ENCODE peak calls at places on chromosomes 16 and 17, in seven cellular contexts. K is upper lobe of right lung; P is MM.1S; Q is left ventricle myocardium inferior; L is CD4-positive, CD25-positive, alpha-beta regulatory T cell; Y is CD8-positive, alpha-beta T cell; X is Caco-2. Z is an unnamed sample.

GRCh38 chr17:44628234-44629188 is 27.8 kb upstream of the MEIOC start:
- DNase-seq in Y (no peak), Q (peak; percentile 23), L (no peak), P (no peak), K (no peak), X (no peak), Z (peak; percentile 86)

GRCh38 chr17:56899403-56899802 is 14.4 kb downstream of the TRIM25 start:
- DNase-seq in Q (no peak), L (no peak), Y (no peak), P (no peak), X (no peak), K (no peak), Z (no peak)

GRCh38 chr16:79261461-79261860 is 339.1 kb downstream of the MAF start:
- DNase-seq in Y (peak; percentile 31), L (no peak), X (peak; percentile 45), K (peak; percentile 70), P (no peak), Q (peak; percentile 57), Z (no peak)

GRCh38 chr16:31076319-31076718 is 2.1 kb downstream of the ZNF646 start:
- DNase-seq in Y (no peak), L (no peak), X (no peak), K (no peak), Q (no peak), P (no peak), Z (no peak)

GRCh38 chr17:79612468-79613194 is 1.8 kb upstream of the RBFOX3 start:
- DNase-seq in Y (peak; percentile 14), Q (no peak), K (peak; percentile 73), L (no peak), X (peak; percentile 81), P (peak; percentile 52), Z (peak; percentile 75)

GRCh38 chr17:27551701-27552466 is 79.1 kb upstream of the LGALS9 start:
- DNase-seq in K (peak; percentile 44), Y (no peak), X (peak; percentile 98), L (no peak), Q (no peak), P (no peak), Z (no peak)

GRCh38 chr17:59219992-59220327 is 351 bp upstream of the GDPD1 start:
- DNase-seq in Y (no peak), L (no peak), P (no peak), K (no peak), Q (no peak), X (no peak), Z (no peak)

GRCh38 chr16:73616186-73616585 is 568.3 kb upstream of the ZFHX3 start:
- DNase-seq in K (no peak), P (peak; percentile 22), X (no peak), L (no peak), Q (no peak), Y (no peak), Z (no peak)

GRCh38 chr17:28898261-28898955 is 875 bp upstream of the FLOT2 start:
- DNase-seq in Y (no peak), Q (no peak), L (no peak), P (no peak), X (no peak), K (peak; percentile 54), Z (no peak)

GRCh38 chr17:76240461-76241204 is at the start of gene RNF157:
- DNase-seq in P (peak; percentile 60), K (peak; percentile 80), X (peak; percentile 79), Y (peak; percentile 67), L (peak; percentile 69), Q (peak; percentile 73), Z (peak; percentile 64)

GRCh38 chr16:10983175-10983558 is 38.8 kb downstream of the CLEC16A start:
- DNase-seq in Y (no peak), K (no peak), X (no peak), L (no peak), P (no peak), Q (no peak), Z (no peak)

GRCh38 chr16:81940781-81941560 is 70.3 kb downstream of the SDR42E1 start:
- DNase-seq in X (no peak), P (no peak), L (no peak), Y (no peak), K (no peak), Q (no peak), Z (no peak)

GRCh38 chr16:69890114-69890890 is 60.8 kb upstream of the CLEC18A start:
- DNase-seq in K (no peak), X (no peak), Q (peak; percentile 49), P (no peak), L (no peak), Y (no peak), Z (peak; percentile 84)

GRCh38 chr16:4316103-4316731 is 350 bp downstream of the GLIS2 start:
- DNase-seq in Y (no peak), X (no peak), P (no peak), Q (no peak), L (no peak), K (peak; percentile 75), Z (no peak)

GRCh38 chr16:86578499-86579267 is at the start of gene FOXL1:
- DNase-seq in Q (peak; percentile 57), X (no peak), P (no peak), K (no peak), Y (no peak), L (no peak), Z (no peak)

GRCh38 chr17:29176500-29177351 is 3.5 kb downstream of the MYO18A start:
- DNase-seq in P (peak; percentile 88), L (peak; percentile 44), X (peak; percentile 90), Y (peak; percentile 58), K (peak; percentile 87), Q (peak; percentile 52), Z (peak; percentile 43)

GRCh38 chr16:8863594-8864424 is 5.0 kb downstream of the CARHSP1 start:
- DNase-seq in L (no peak), Q (peak; percentile 45), K (no peak), X (peak; percentile 94), Y (no peak), P (no peak), Z (peak; percentile 57)

GRCh38 chr17:36527851-36528250 is 6.8 kb downstream of the MYO19 start:
- DNase-seq in P (no peak), Y (no peak), Q (no peak), K (peak; percentile 32), L (no peak), X (no peak), Z (no peak)

GRCh38 chr17:74145756-74146155 is 57.7 kb upstream of the RPL38 start:
- DNase-seq in Y (no peak), Q (no peak), K (no peak), X (no peak), P (no peak), L (no peak), Z (no peak)

GRCh38 chr16:364595-365491 is 5.5 kb downstream of the MRPL28 start:
- DNase-seq in L (no peak), P (no peak), X (no peak), Q (no peak), Y (no peak), K (no peak), Z (no peak)

GRCh38 chr17:76382803-76383644 is 1.4 kb upstream of the SPHK1 start:
- DNase-seq in L (peak; percentile 11), Y (peak; percentile 51), Q (peak; percentile 58), X (no peak), K (peak; percentile 82), P (peak; percentile 69), Z (peak; percentile 40)

GRCh38 chr17:2438823-2439222 is 38.0 kb upstream of the MNT start:
- DNase-seq in Y (no peak), P (no peak), L (no peak), X (no peak), Q (no peak), K (no peak), Z (no peak)

GRCh38 chr17:46191332-46192210 is 1.7 kb downstream of the KANSL1 start:
- DNase-seq in L (no peak), Y (no peak), Q (no peak), P (peak; percentile 21), X (no peak), K (no peak), Z (peak; percentile 44)

GRCh38 chr17:38464723-38465419 is 36.6 kb downstream of the ARHGAP23 start:
- DNase-seq in L (no peak), P (no peak), Y (no peak), X (no peak), K (peak; percentile 86), Q (peak; percentile 84), Z (peak; percentile 83)

GRCh38 chr17:40560592-40561293 is 4.5 kb downstream of the CCR7 start:
- DNase-seq in Y (peak; percentile 77), Q (no peak), X (peak; percentile 24), L (peak; percentile 67), K (peak; percentile 48), P (peak; percentile 89), Z (no peak)

DNA sequence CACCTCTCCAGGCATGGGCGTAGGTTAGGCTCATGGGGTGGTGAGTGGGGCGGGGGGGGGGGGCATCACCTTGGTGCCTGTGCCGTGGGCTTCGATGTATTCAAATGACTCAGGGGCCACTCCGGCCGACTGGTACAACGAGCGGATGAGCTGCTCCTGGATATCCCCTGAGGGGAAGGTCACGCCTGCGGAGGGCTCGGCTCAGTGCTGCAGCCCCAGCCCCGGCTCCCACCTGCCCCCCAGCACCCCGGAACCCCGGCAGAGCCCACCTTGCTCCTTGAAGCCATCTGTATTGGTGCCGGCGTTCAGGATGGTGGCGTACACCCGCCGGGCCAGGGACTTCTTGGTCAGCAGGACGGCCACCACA is 5.4 kb downstream of the FASN start:
- DNase-seq in K (no peak), Q (peak; percentile 10), Y (no peak), L (no peak), X (no peak), P (no peak), Z (no peak)
- H3K4me3 ChIP-seq in K (no peak overlapping the region), Q (no peak overlapping the region), Y (no peak overlapping the region), L (no peak overlapping the region), X (no peak overlapping the region), P (no peak overlapping the region), Z (no peak overlapping the region)

GRCh38 chr16:28166394-28167208 is 45.2 kb downstream of the XPO6 start:
- DNase-seq in Q (no peak), K (no peak), P (no peak), Y (no peak), L (no peak), X (no peak), Z (no peak)
- H3K4me1 ChIP-seq in Q (peaks cover 8% of the 10 kb centered on the region), K (peaks cover 13% of the 10 kb centered on the region), P (no peaks in the 10 kb centered on the region), Y (peaks cover 84% of the 10 kb centered on the region), L (peaks cover 59% of the 10 kb centered on the region), X (no peaks in the 10 kb centered on the region), Z (no peaks in the 10 kb centered on the region)

DNA sequence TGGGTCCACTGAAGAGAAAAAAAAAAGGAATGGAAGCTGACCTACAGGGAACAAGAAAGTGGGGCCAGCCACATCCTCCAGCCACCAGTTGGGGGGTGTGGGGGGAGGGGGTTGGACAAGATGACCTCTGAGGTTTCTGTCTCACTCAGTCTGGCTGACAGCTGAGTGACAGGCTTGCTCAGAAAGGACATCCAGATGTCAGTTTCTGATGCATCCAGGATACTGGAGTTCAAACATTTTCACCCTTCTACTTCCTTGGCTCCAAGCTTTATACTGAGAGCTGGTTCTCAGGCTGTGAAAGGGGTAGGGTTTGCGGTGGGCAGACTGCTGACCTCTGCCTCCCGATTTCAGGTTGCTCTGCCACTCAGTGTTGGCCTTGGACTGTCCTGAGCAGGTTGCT is 2178.3 kb downstream of the TP53TG3F start:
- DNase-seq in Y (no peak), X (no peak), Q (no peak), K (no peak), P (no peak), L (no peak), Z (no peak)
- H3K9me3 ChIP-seq in Y (no peaks in the 10 kb centered on the region), X (no peaks in the 10 kb centered on the region), Q (peaks cover 6% of the 10 kb centered on the region), K (no peaks in the 10 kb centered on the region), P (no peaks in the 10 kb centered on the region), L (peaks cover 56% of the 10 kb centered on the region), Z (no peaks in the 10 kb centered on the region)

DNA sequence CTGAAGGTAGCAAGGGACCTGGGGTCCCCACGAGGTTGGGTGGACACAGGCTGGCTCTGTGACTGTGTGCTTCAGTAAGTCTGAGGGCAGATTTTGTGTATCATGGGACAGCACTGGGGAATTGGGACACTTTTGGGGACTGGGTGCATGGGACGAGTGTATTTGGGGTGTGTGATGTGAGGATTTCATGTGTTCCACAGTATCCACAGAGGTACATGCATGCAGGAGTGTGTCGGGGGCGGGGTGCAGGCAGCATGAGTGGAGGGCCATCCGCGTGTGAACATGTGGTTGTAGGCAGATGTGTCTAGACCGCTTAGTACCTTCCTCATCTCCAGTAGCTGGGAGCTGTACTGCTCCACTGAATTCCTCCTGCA is 1.1 kb upstream of the DLX3 start:
- DNase-seq in X (no peak), K (peak; percentile 46), Y (no peak), P (no peak), L (no peak), Q (no peak), Z (no peak)
- H3K4me3 ChIP-seq in X (no peak overlapping the region), K (no peak overlapping the region), Y (no peak overlapping the region), P (no peak overlapping the region), L (no peak overlapping the region), Q (no peak overlapping the region), Z (no peak overlapping the region)

Z was measured in BE2C.